ENCODE peak calls at places on chromosomes 13 and 19, in four cellular contexts. Z is NB4, L is colonic mucosa, K is GM10248. H is an unnamed sample.

GRCh38 chr19:18915639-18916038 is 3.5 kb downstream of the COPE start:
- DNase-seq in Z (peak; percentile 70), L (peak; percentile 51), K (no peak), H (peak; percentile 49)

GRCh38 chr19:45767410-45767880 is 1.6 kb downstream of the SIX5 start:
- DNase-seq in Z (peak; percentile 65), L (peak; percentile 75), K (no peak), H (peak; percentile 96)

GRCh38 chr19:28960986-28961705 is 251.8 kb downstream of the UQCRFS1 start:
- DNase-seq in Z (no peak), L (no peak), K (no peak), H (peak; percentile 52)

GRCh38 chr13:75391432-75392100 is 90.4 kb downstream of the TBC1D4 start:
- DNase-seq in Z (no peak), L (no peak), K (no peak), H (no peak)

GRCh38 chr19:16078311-16078758 is 2.0 kb downstream of the TPM4 start:
- DNase-seq in Z (peak; percentile 47), L (no peak), K (no peak), H (peak; percentile 67)

GRCh38 chr13:94595006-94595942 is 678 bp downstream of the TGDS start:
- DNase-seq in Z (peak; percentile 56), L (peak; percentile 24), K (peak; percentile 27), H (peak; percentile 14)

GRCh38 chr13:101144808-101145419 is 271.4 kb downstream of the NALCN start:
- DNase-seq in Z (peak; percentile 70), L (no peak), K (peak; percentile 31), H (peak; percentile 29)

GRCh38 chr19:52270266-52270885 is 989 bp downstream of the ZNF766 start:
- DNase-seq in Z (peak; percentile 46), L (no peak), K (peak; percentile 26), H (peak; percentile 6)

GRCh38 chr19:40567040-40567749 is 9.5 kb upstream of the SHKBP1 start:
- DNase-seq in Z (no peak), L (no peak), K (peak; percentile 60), H (peak; percentile 57)

GRCh38 chr19:31819837-31820236 is 470.6 kb upstream of the TSHZ3 start:
- DNase-seq in Z (no peak), L (no peak), K (no peak), H (no peak)

GRCh38 chr13:51246411-51247298 is 24.5 kb downstream of the FAM124A start:
- DNase-seq in Z (no peak), L (no peak), K (no peak), H (no peak)

GRCh38 chr19:2733930-2734588 is 5.8 kb downstream of the SLC39A3 start:
- DNase-seq in Z (peak; percentile 9), L (no peak), K (no peak), H (no peak)

GRCh38 chr13:113776231-113777125 is 17.5 kb downstream of the TMEM255B start:
- DNase-seq in Z (no peak), L (no peak), K (no peak), H (no peak)

GRCh38 chr19:1811472-1811894 is 593 bp downstream of the ATP8B3 start:
- DNase-seq in Z (peak; percentile 55), L (peak; percentile 67), K (no peak), H (peak; percentile 80)

GRCh38 chr13:51451134-51451466 is 1.7 kb downstream of the INTS6 start:
- DNase-seq in Z (no peak), L (no peak), K (no peak), H (no peak)

GRCh38 chr13:91135949-91136348 is 211.5 kb upstream of the MIR17HG start:
- DNase-seq in Z (no peak), L (no peak), K (no peak), H (no peak)

GRCh38 chr13:64154514-64154913 is 2738.9 kb upstream of the PCDH20 start:
- DNase-seq in Z (peak; percentile 4), L (no peak), K (no peak), H (peak; percentile 24)

GRCh38 chr19:46065486-46065885 is 24.7 kb upstream of the IGFL4 start:
- DNase-seq in Z (no peak), L (no peak), K (no peak), H (peak; percentile 86)

GRCh38 chr13:50882816-50883215 is 26.8 kb upstream of the RNASEH2B start:
- DNase-seq in Z (peak; percentile 59), L (no peak), K (no peak), H (no peak)

GRCh38 chr19:47351545-47351944 is 2.4 kb downstream of the DHX34 start:
- DNase-seq in Z (peak; percentile 77), L (no peak), K (no peak), H (no peak)

GRCh38 chr19:6464070-6464873 is at the start of gene CRB3:
- DNase-seq in Z (no peak), L (peak; percentile 99), K (no peak), H (no peak)

GRCh38 chr19:41870401-41870873 is 6.6 kb upstream of the CD79A start:
- DNase-seq in Z (no peak), L (no peak), K (no peak), H (peak; percentile 67)

GRCh38 chr13:51760592-51760991 is 43.4 kb downstream of the DHRS12 start:
- DNase-seq in Z (no peak), L (no peak), K (no peak), H (no peak)

GRCh38 chr19:3979674-3980352 is 5.5 kb downstream of the EEF2 start:
- DNase-seq in Z (peak; percentile 5), L (no peak), K (no peak), H (no peak)

GRCh38 chr19:3243851-3244700 is 19.6 kb downstream of the CELF5 start:
- DNase-seq in Z (peak; percentile 63), L (peak; percentile 63), K (no peak), H (peak; percentile 61)

GRCh38 chr13:66210677-66211076 is 1019.5 kb downstream of the PCDH9 start:
- DNase-seq in Z (peak; percentile 15), L (no peak), K (no peak), H (peak; percentile 62)

GRCh38 chr19:4523306-4524110 is 5.2 kb upstream of the PLIN4 start:
- DNase-seq in Z (peak; percentile 38), L (peak; percentile 55), K (peak; percentile 76), H (peak; percentile 59)

GRCh38 chr13:46679369-46680180 is 117.4 kb downstream of the ESD start:
- DNase-seq in Z (no peak), L (no peak), K (peak; percentile 73), H (peak; percentile 74)

GRCh38 chr19:50332264-50333038 is 3.3 kb upstream of the KCNC3 start:
- DNase-seq in Z (no peak), L (no peak), K (no peak), H (no peak)

GRCh38 chr19:50334741-50335421 is 5.7 kb upstream of the KCNC3 start:
- DNase-seq in Z (no peak), L (no peak), K (no peak), H (no peak)

GRCh38 chr19:50332014-50332263 is 2.8 kb upstream of the KCNC3 start:
- DNase-seq in Z (no peak), L (no peak), K (no peak), H (no peak)

GRCh38 chr19:50333737-50334617 is 4.8 kb upstream of the KCNC3 start:
- DNase-seq in Z (no peak), L (peak; percentile 82), K (peak; percentile 91), H (peak; percentile 41)

GRCh38 chr19:50333235-50333736 is 4.1 kb upstream of the KCNC3 start:
- DNase-seq in Z (no peak), L (peak; percentile 84), K (peak; percentile 83), H (peak; percentile 77)
- TF ChIP-seq CTCF in Z (no peak), L (no peak), K (no peak), H (no peak)

GRCh38 chr13:72808917-72809500 is 27.1 kb downstream of the PIBF1 start:
- DNase-seq in Z (peak; percentile 29), L (no peak), K (peak; percentile 13), H (no peak)
- TF ChIP-seq CTCF in Z (peak; percentile 4), L (peak; percentile 60), K (peak; percentile 36), H (peak; percentile 30)

DNA sequence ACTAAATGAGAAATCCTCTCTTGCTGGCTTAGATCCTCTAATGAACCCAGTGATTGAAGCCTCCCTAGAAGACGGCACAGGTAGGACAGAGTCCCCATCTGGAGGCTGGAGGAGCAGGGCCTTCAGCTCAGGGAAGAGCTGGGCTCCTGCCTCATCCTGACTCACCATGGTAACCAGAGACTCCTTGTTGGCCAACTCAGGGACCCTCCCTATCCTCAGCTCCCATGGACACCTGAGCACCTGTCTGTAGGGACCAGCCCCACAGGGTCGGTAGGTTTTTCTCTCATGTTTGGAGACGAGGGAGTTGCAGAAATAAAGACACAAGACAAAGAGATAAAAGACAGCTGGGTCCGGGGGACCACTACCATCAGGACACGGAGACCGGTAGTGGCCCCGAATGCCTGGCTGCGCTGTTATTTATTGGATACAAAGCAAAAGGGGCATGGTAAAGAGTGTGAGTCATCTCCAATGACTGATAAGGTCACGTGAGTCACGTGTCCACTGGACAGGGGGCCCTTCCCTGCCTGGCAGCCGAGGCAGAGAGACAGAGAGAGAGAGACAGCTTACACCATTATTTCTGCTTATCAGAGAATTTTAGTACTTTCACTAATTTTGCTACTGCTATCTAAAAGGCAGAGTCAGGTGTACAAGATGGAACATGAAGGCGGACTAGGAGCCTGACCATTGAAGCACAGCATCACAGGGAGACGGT is 26.6 kb downstream of the SIGLEC7 start:
- DNase-seq in Z (no peak), L (no peak), K (no peak), H (no peak)
- TF ChIP-seq CTCF in Z (no peak), L (no peak), K (no peak), H (no peak)

GRCh38 chr19:48970139-48970766 is 5.1 kb downstream of the FTL start:
- DNase-seq in Z (peak; percentile 3), L (no peak), K (no peak), H (no peak)

GRCh38 chr19:48977061-48977460 is 12.0 kb downstream of the FTL start:
- DNase-seq in Z (no peak), L (no peak), K (no peak), H (no peak)

GRCh38 chr19:48970923-48971395 is 5.8 kb downstream of the FTL start:
- DNase-seq in Z (peak; percentile 86), L (peak; percentile 81), K (peak; percentile 77), H (peak; percentile 89)

GRCh38 chr19:48975947-48976847 is 11.1 kb downstream of the FTL start:
- DNase-seq in Z (peak; percentile 56), L (no peak), K (no peak), H (peak; percentile 24)
- TF ChIP-seq CTCF in Z (no peak), L (no peak), K (no peak), H (no peak)

DNA sequence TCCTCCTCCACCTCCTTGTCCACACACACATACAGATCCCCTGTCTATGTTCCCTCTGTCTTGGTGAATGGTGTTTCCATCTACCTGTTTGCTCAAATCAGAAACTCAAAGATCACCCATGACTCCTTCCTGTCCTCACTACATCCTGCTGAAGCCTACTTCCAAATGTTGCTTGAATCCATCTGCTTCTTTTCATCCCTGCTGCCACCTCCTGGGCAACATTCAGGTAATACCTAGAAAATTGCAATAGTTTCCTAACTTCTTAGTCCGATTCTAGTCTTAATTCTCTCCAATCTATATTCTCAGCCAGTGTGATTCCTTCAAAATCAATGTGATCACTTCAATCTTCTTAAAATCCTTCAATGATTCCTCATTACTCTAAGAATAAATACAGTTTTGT is 155.5 kb upstream of the STARD13 start:
- DNase-seq in Z (peak; percentile 19), L (peak; percentile 43), K (no peak), H (peak; percentile 47)
- TF ChIP-seq CTCF in Z (no peak), L (no peak), K (no peak), H (no peak)